ENCODE peak calls at places on chromosomes 16 and 17, in ten cellular contexts. J is Panc1, A is GM23338, V is gastrocnemius medialis, L is IMR-90, Z is heart left ventricle, G is Peyer's patch, I is cardiac muscle cell, E is right lobe of liver, B is left ventricle myocardium inferior. M is an unnamed sample.

GRCh38 chr17:5446786-5447185 is 7.8 kb upstream of the C1QBP start:
- DNase-seq in J (no peak), A (no peak), V (no peak), L (no peak), Z (no peak), G (no peak), I (no peak), E (no peak), B (no peak), M (no peak)

GRCh38 chr16:11418506-11418905 is 73.2 kb downstream of the RMI2 start:
- DNase-seq in J (no peak), A (no peak), V (no peak), L (no peak), Z (no peak), G (no peak), I (peak; percentile 64), E (no peak), B (no peak), M (no peak)

GRCh38 chr16:81293909-81294802 is 20.6 kb upstream of the GAN start:
- DNase-seq in J (no peak), A (no peak), V (no peak), L (peak; percentile 44), Z (no peak), G (peak; percentile 56), I (peak; percentile 53), E (no peak), B (no peak), M (no peak)

GRCh38 chr17:62626719-62627218 is 701 bp upstream of the MRC2 start:
- DNase-seq in J (no peak), A (peak; percentile 90), V (peak; percentile 51), L (peak; percentile 90), Z (peak; percentile 77), G (no peak), I (peak; percentile 93), E (no peak), B (peak; percentile 67), M (no peak)

GRCh38 chr17:8359769-8360168 is 16.7 kb downstream of the KRABD2 start:
- DNase-seq in J (no peak), A (peak; percentile 47), V (no peak), L (peak; percentile 96), Z (no peak), G (no peak), I (peak; percentile 88), E (no peak), B (no peak), M (peak; percentile 68)

GRCh38 chr16:22623351-22623781 is 112.7 kb downstream of the NPIPB5 start:
- DNase-seq in J (no peak), A (no peak), V (no peak), L (no peak), Z (no peak), G (no peak), I (peak; percentile 45), E (no peak), B (no peak), M (peak; percentile 27)

GRCh38 chr17:15780188-15780587 is 48.1 kb downstream of the TBC1D26 start:
- DNase-seq in J (no peak), A (no peak), V (no peak), L (no peak), Z (no peak), G (no peak), I (no peak), E (no peak), B (no peak), M (no peak)

GRCh38 chr17:81976332-81977210 is 858 bp upstream of the ASPSCR1 start:
- DNase-seq in J (no peak), A (peak; percentile 77), V (no peak), L (no peak), Z (peak; percentile 56), G (peak; percentile 65), I (no peak), E (peak; percentile 56), B (no peak), M (no peak)

GRCh38 chr17:28199728-28200127 is 119.3 kb upstream of the TMEM97 start:
- DNase-seq in J (no peak), A (no peak), V (no peak), L (no peak), Z (no peak), G (no peak), I (no peak), E (no peak), B (no peak), M (no peak)

GRCh38 chr16:58118801-58119508 is 10.2 kb downstream of the CFAP20 start:
- DNase-seq in J (no peak), A (no peak), V (no peak), L (peak; percentile 35), Z (no peak), G (no peak), I (no peak), E (no peak), B (no peak), M (no peak)

GRCh38 chr16:54282202-54282922 is 4.2 kb downstream of the IRX3 start:
- DNase-seq in J (no peak), A (peak; percentile 81), V (no peak), L (no peak), Z (peak; percentile 67), G (peak; percentile 48), I (peak; percentile 62), E (peak; percentile 53), B (peak; percentile 64), M (no peak)

GRCh38 chr17:37274432-37274831 is 101.4 kb upstream of the C17orf78 start:
- DNase-seq in J (no peak), A (no peak), V (no peak), L (no peak), Z (no peak), G (no peak), I (no peak), E (no peak), B (no peak), M (no peak)

GRCh38 chr17:19311421-19312215 is 50.9 kb downstream of the B9D1 start:
- DNase-seq in J (no peak), A (no peak), V (no peak), L (peak; percentile 26), Z (no peak), G (no peak), I (peak; percentile 59), E (peak; percentile 7), B (no peak), M (no peak)

GRCh38 chr16:66858740-66859396 is 14.7 kb downstream of the CA7 start:
- DNase-seq in J (no peak), A (no peak), V (peak; percentile 63), L (peak; percentile 49), Z (peak; percentile 87), G (peak; percentile 57), I (peak; percentile 68), E (peak; percentile 86), B (peak; percentile 71), M (peak; percentile 24)

GRCh38 chr17:69525920-69526841 is 111.7 kb downstream of the MAP2K6 start:
- DNase-seq in J (peak; percentile 48), A (peak; percentile 82), V (peak; percentile 64), L (peak; percentile 71), Z (peak; percentile 29), G (peak; percentile 81), I (peak; percentile 79), E (no peak), B (peak; percentile 18), M (no peak)

GRCh38 chr17:57649731-57650484 is 95.2 kb downstream of the CCDC182 start:
- DNase-seq in J (no peak), A (peak; percentile 74), V (no peak), L (peak; percentile 66), Z (no peak), G (no peak), I (peak; percentile 47), E (no peak), B (no peak), M (no peak)

DNA sequence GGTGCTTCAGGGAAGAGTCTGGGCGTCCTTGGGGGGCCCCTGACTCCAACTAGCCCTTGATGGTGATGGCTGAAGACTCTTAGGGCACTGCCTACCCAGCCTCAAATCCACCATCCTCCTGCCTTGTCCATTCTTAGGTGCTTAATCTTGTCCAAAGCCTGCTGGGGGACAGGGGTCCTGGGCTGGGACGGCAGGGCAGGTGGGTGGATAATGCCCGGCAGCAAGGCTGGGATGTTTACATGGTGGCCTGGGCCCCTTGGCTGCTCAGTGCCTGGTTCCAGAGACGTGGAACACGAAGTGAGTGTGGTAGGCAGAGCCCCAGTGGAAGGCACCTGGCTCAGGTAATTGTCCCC is 2.2 kb downstream of the FOXJ1 start:
- DNase-seq in J (no peak), A (peak; percentile 11), V (no peak), L (no peak), Z (no peak), G (no peak), I (no peak), E (peak; percentile 11), B (no peak), M (no peak)
- H3K4me3 ChIP-seq in J (no peak overlapping the region), A (peak overlapping the region; percentile 85), V (no peak overlapping the region), L (no peak overlapping the region), Z (no peak overlapping the region), G (no peak overlapping the region), I (no peak overlapping the region), E (no peak overlapping the region), B (no peak overlapping the region), M (no peak overlapping the region)

DNA sequence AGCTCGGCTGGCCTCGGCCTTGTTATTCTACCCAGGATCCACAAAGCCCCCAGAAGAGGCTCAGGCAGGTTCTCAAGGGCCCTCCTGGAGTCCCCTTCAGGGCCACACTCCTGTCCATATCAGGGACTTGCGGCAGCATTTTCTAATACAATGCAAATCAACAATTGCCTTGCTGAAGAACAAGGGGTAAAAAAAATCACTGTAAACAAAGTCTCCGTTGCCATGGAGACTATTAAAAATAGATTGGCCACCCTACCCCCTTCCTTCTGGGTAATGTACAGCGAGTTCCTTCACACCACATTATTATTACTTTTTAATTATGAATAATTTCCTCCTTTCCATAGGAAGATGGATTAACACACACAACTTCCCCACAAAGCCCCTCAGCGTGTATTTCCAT is 196.8 kb downstream of the RBFOX3 start:
- DNase-seq in J (no peak), A (no peak), V (no peak), L (no peak), Z (no peak), G (no peak), I (no peak), E (no peak), B (no peak), M (no peak)
- H3K27me3 ChIP-seq in J (peaks cover 24% of the 10 kb centered on the region), A (no peaks in the 10 kb centered on the region), V (peaks cover 48% of the 10 kb centered on the region), L (peaks cover 9% of the 10 kb centered on the region), Z (peaks cover 16% of the 10 kb centered on the region), G (no peaks in the 10 kb centered on the region), I (peaks cover 37% of the 10 kb centered on the region), E (no peaks in the 10 kb centered on the region), B (peaks cover 100% of the 10 kb centered on the region), M (peaks cover 2% of the 10 kb centered on the region)

GRCh38 chr17:49036270-49036626 is 39.1 kb downstream of the IGF2BP1 start:
- DNase-seq in J (no peak), A (no peak), V (no peak), L (no peak), Z (no peak), G (no peak), I (no peak), E (no peak), B (no peak), M (no peak)
- TF ChIP-seq CTCF in J (no peak), A (no peak), V (peak; percentile 8), L (no peak), Z (no peak), G (no peak), I (no peak), E (no peak), B (no peak), M (no peak)

GRCh38 chr17:77666480-77666879 is 292.0 kb upstream of the TNRC6C start:
- DNase-seq in J (no peak), A (no peak), V (no peak), L (no peak), Z (no peak), G (no peak), I (no peak), E (no peak), B (no peak), M (no peak)
- H3K4me3 ChIP-seq in J (no peak overlapping the region), A (no peak overlapping the region), V (no peak overlapping the region), L (no peak overlapping the region), Z (no peak overlapping the region), G (peak overlapping the region; percentile 14), I (no peak overlapping the region), E (no peak overlapping the region), B (no peak overlapping the region), M (no peak overlapping the region)